ENCODE peak calls at places on chromosomes 11 and 22, in seven cellular contexts. F, Z, H, Q, L, K and T are unnamed samples.
A peak's percentile ranks its signal among the peaks of the same experiment; 100 is the strongest.

GRCh38 chr11:45665206-45665932 is at the start of gene CHST1:
- DNase-seq in F (no peak), Z (no peak), H (no peak), Q (no peak), L (no peak), K (peak; percentile 86), T (no peak)

GRCh38 chr11:95682552-95682951 is 107.0 kb downstream of the FAM76B start:
- DNase-seq in F (no peak), Z (no peak), H (peak; percentile 73), Q (no peak), L (no peak), K (no peak), T (no peak)

GRCh38 chr11:27274854-27275395 is 88.1 kb downstream of the CCDC34 start:
- DNase-seq in F (no peak), Z (no peak), H (no peak), Q (no peak), L (no peak), K (no peak), T (no peak)

GRCh38 chr11:99554232-99554903 is 533.6 kb downstream of the CNTN5 start:
- DNase-seq in F (no peak), Z (no peak), H (no peak), Q (no peak), L (no peak), K (no peak), T (no peak)

GRCh38 chr11:81870066-81870412 is 863.6 kb downstream of the FAM181B start:
- DNase-seq in F (no peak), Z (no peak), H (no peak), Q (no peak), L (no peak), K (no peak), T (no peak)

GRCh38 chr11:125945797-125946520 is at the start of gene VSIG10L2:
- DNase-seq in F (no peak), Z (peak; percentile 50), H (no peak), Q (no peak), L (no peak), K (no peak), T (no peak)

GRCh38 chr11:129210831-129211181 is 18.7 kb upstream of the ARHGAP32 start:
- DNase-seq in F (no peak), Z (no peak), H (no peak), Q (no peak), L (no peak), K (no peak), T (no peak)

GRCh38 chr11:36775157-36775556 is 177.1 kb upstream of the RAG2 start:
- DNase-seq in F (no peak), Z (no peak), H (peak; percentile 18), Q (no peak), L (no peak), K (no peak), T (no peak)

GRCh38 chr11:119085523-119085878 is 820 bp downstream of the HMBS start:
- DNase-seq in F (no peak), Z (no peak), H (no peak), Q (no peak), L (no peak), K (no peak), T (no peak)

GRCh38 chr11:2779981-2780849 is 80.4 kb upstream of the KCNQ1OT1 start:
- DNase-seq in F (no peak), Z (peak; percentile 75), H (no peak), Q (no peak), L (peak; percentile 76), K (no peak), T (no peak)

GRCh38 chr11:47797633-47798032 is 30.5 kb upstream of the FNBP4 start:
- DNase-seq in F (no peak), Z (no peak), H (peak; percentile 86), Q (no peak), L (no peak), K (no peak), T (no peak)

GRCh38 chr11:35144103-35144741 is 5.3 kb downstream of the CD44 start:
- DNase-seq in F (peak; percentile 41), Z (no peak), H (peak; percentile 75), Q (peak; percentile 77), L (no peak), K (no peak), T (no peak)

GRCh38 chr22:50282361-50283144 is 12.4 kb upstream of the MAPK11 start:
- DNase-seq in F (no peak), Z (no peak), H (peak; percentile 34), Q (no peak), L (no peak), K (no peak), T (no peak)

GRCh38 chr11:70769106-70769505 is 370.8 kb downstream of the CTTN start:
- DNase-seq in F (no peak), Z (no peak), H (no peak), Q (no peak), L (no peak), K (no peak), T (no peak)